ENCODE peak calls at places on chromosomes 16 and 17, in eight cellular contexts. T, U, E, A, X, Z, C and I are unnamed samples.

GRCh38 chr17:46931596-46931995 is 8.6 kb downstream of the GOSR2 start:
- DNase-seq in T (no peak), U (no peak), E (no peak), A (no peak), X (no peak), Z (no peak), C (no peak), I (no peak)

GRCh38 chr17:16001498-16001897 is 1.9 kb downstream of the TTC19 start:
- DNase-seq in T (peak; percentile 22), U (no peak), E (no peak), A (no peak), X (no peak), Z (no peak), C (peak; percentile 62), I (no peak)

GRCh38 chr16:86300746-86301480 is 209.4 kb upstream of the FOXF1 start:
- DNase-seq in T (no peak), U (no peak), E (no peak), A (no peak), X (no peak), Z (no peak), C (no peak), I (peak; percentile 85)

GRCh38 chr16:861446-861845 is 60.9 kb upstream of the GNG13 start:
- DNase-seq in T (no peak), U (no peak), E (no peak), A (no peak), X (no peak), Z (no peak), C (no peak), I (no peak)

GRCh38 chr16:89105599-89106151 is 12.0 kb downstream of the ACSF3 start:
- DNase-seq in T (no peak), U (peak; percentile 49), E (no peak), A (no peak), X (no peak), Z (no peak), C (no peak), I (no peak)

GRCh38 chr16:4718466-4718865 is 15.6 kb downstream of the ANKS3 start:
- DNase-seq in T (no peak), U (no peak), E (no peak), A (no peak), X (no peak), Z (no peak), C (no peak), I (no peak)

GRCh38 chr17:28476076-28476475 is 2.6 kb downstream of the SLC13A2 start:
- DNase-seq in T (no peak), U (no peak), E (no peak), A (no peak), X (no peak), Z (no peak), C (no peak), I (peak; percentile 59)

GRCh38 chr17:78174870-78175642 is 6.7 kb downstream of the SYNGR2 start:
- DNase-seq in T (no peak), U (no peak), E (no peak), A (no peak), X (no peak), Z (no peak), C (no peak), I (no peak)

GRCh38 chr17:55286681-55287589 is 22.2 kb downstream of the HLF start:
- DNase-seq in T (peak; percentile 68), U (no peak), E (no peak), A (no peak), X (no peak), Z (peak; percentile 74), C (no peak), I (no peak)

GRCh38 chr16:11686713-11687112 is 18.5 kb downstream of the SNN start:
- DNase-seq in T (no peak), U (no peak), E (no peak), A (no peak), X (no peak), Z (no peak), C (no peak), I (no peak)

GRCh38 chr17:82297280-82297803 is 20.1 kb downstream of the CD7 start:
- DNase-seq in T (peak; percentile 86), U (peak; percentile 25), E (no peak), A (no peak), X (no peak), Z (peak; percentile 93), C (peak; percentile 98), I (peak; percentile 96)